ENCODE peak calls at places on chromosomes 4 and X, in four cellular contexts. B, S, O and I are unnamed samples.

GRCh38 chr4:26938516-26938915 is 77.9 kb downstream of the STIM2 start:
- DNase-seq in S (no peak), O (no peak), B (no peak), I (no peak)

GRCh38 chr4:77308843-77309242 is 151.8 kb downstream of the CCNG2 start:
- DNase-seq in S (no peak), O (peak; percentile 10), B (peak; percentile 9), I (no peak)

GRCh38 chr4:98780111-98780549 is 121.7 kb upstream of the TSPAN5 start:
- DNase-seq in B (no peak), O (no peak), S (no peak), I (no peak)

GRCh38 chrX:68989865-68990606 is 161.2 kb downstream of the EFNB1 start:
- DNase-seq in S (peak; percentile 48), O (no peak), B (peak; percentile 12), I (no peak)

GRCh38 chr4:173281420-173282333 is 52.5 kb downstream of the HMGB2 start:
- DNase-seq in B (no peak), O (no peak), S (no peak), I (no peak)

GRCh38 chr4:93199492-93199891 is 629.1 kb upstream of the ATOH1 start:
- DNase-seq in S (no peak), B (peak; percentile 52), O (peak; percentile 45), I (no peak)

GRCh38 chrX:31547416-31547815 is 475.6 kb upstream of the FTHL17 start:
- DNase-seq in B (no peak), S (no peak), O (no peak), I (no peak)

GRCh38 chrX:28946846-28947245 is 359.6 kb downstream of the IL1RAPL1 start:
- DNase-seq in O (no peak), S (no peak), B (no peak), I (no peak)

GRCh38 chrX:150573702-150574101 is 5.3 kb downstream of the MTM1 start:
- DNase-seq in B (no peak), O (no peak), S (no peak), I (no peak)

GRCh38 chr4:186067757-186068385 is 1.1 kb upstream of the TLR3 start:
- DNase-seq in O (peak; percentile 64), B (no peak), S (peak; percentile 55), I (peak; percentile 41)

GRCh38 chrX:48021026-48021900 is 14.5 kb downstream of the SPACA5 start:
- DNase-seq in S (peak; percentile 76), O (no peak), B (peak; percentile 80), I (peak; percentile 80)

GRCh38 chr4:68271851-68272756 is 26.6 kb upstream of the TMPRSS11B start:
- DNase-seq in S (no peak), O (peak; percentile 21), B (peak; percentile 49), I (no peak)

GRCh38 chrX:1316527-1316926 is 20.1 kb upstream of the IL3RA start:
- DNase-seq in B (no peak), S (peak; percentile 75), O (no peak), I (peak; percentile 70)

GRCh38 chr4:137531951-137532868 is at the start of gene PCDH18:
- DNase-seq in B (peak; percentile 92), O (no peak), S (peak; percentile 89), I (peak; percentile 85)

GRCh38 chr4:38860788-38861424 is 4.3 kb upstream of the TLR6 start:
- DNase-seq in S (no peak), B (peak; percentile 53), O (peak; percentile 74), I (peak; percentile 19)

GRCh38 chr4:79872738-79873137 is 200.3 kb downstream of the ANTXR2 start:
- DNase-seq in S (no peak), B (no peak), O (no peak), I (no peak)

GRCh38 chrX:47579537-47579936 is 2.7 kb upstream of the TIMP1 start:
- DNase-seq in O (no peak), S (no peak), B (no peak), I (no peak)

GRCh38 chrX:18994713-18995112 is 10.8 kb upstream of the PHKA2 start:
- DNase-seq in O (no peak), S (no peak), B (no peak), I (no peak)

GRCh38 chr4:38160487-38161207 is 200.4 kb downstream of the PTTG2 start:
- DNase-seq in B (peak; percentile 15), O (peak; percentile 88), S (no peak), I (no peak)

GRCh38 chrX:71911731-71912050 is 1.0 kb downstream of the NHSL2 start:
- DNase-seq in S (no peak), B (no peak), O (no peak), I (no peak)

GRCh38 chr4:41625531-41625930 is 87.6 kb downstream of the LIMCH1 start:
- DNase-seq in S (no peak), B (no peak), O (no peak), I (no peak)

GRCh38 chrX:17373337-17373736 is 1.7 kb upstream of the NHS start:
- DNase-seq in O (no peak), S (no peak), B (no peak), I (peak; percentile 16)

GRCh38 chr4:55876387-55876786 is 22.9 kb downstream of the EXOC1 start:
- DNase-seq in O (no peak), S (no peak), B (no peak), I (no peak)

GRCh38 chr4:81946996-81947395 is 426.8 kb downstream of the HNRNPD start:
- DNase-seq in O (no peak), S (no peak), B (no peak), I (no peak)

GRCh38 chr4:17447675-17448298 is 64.1 kb downstream of the QDPR start:
- DNase-seq in O (peak; percentile 74), B (peak; percentile 65), S (peak; percentile 51), I (no peak)

GRCh38 chr4:184896868-184897715 is 71.3 kb upstream of the ACSL1 start:
- DNase-seq in O (no peak), B (no peak), S (no peak), I (peak; percentile 16)

GRCh38 chr4:27490315-27490714 is 629.7 kb downstream of the STIM2 start:
- DNase-seq in B (no peak), S (no peak), O (no peak), I (no peak)

GRCh38 chrX:149453030-149453429 is 52.1 kb downstream of the IDS start:
- DNase-seq in S (no peak), O (peak; percentile 8), B (no peak), I (no peak)

GRCh38 chr4:142567199-142567598 is 278.9 kb downstream of the INPP4B start:
- DNase-seq in B (peak; percentile 53), O (peak; percentile 51), S (no peak), I (no peak)

GRCh38 chr4:8862334-8862733 is 9.3 kb downstream of the HMX1 start:
- DNase-seq in O (no peak), B (no peak), S (no peak), I (no peak)

GRCh38 chr4:8860892-8861575 is 10.6 kb downstream of the HMX1 start:
- DNase-seq in B (no peak), O (no peak), S (no peak), I (no peak)

GRCh38 chr4:8860096-8860891 is 11.3 kb downstream of the HMX1 start:
- DNase-seq in S (no peak), B (no peak), O (no peak), I (no peak)

GRCh38 chr4:8862800-8863758 is 8.6 kb downstream of the HMX1 start:
- DNase-seq in B (no peak), S (no peak), O (no peak), I (no peak)

GRCh38 chr4:8861576-8862279 is 9.9 kb downstream of the HMX1 start:
- DNase-seq in O (no peak), B (no peak), S (no peak), I (no peak)
- H3K27me3 ChIP-seq in O (no peaks in the 10 kb centered on the region), B (peaks cover 92% of the 10 kb centered on the region), S (peaks cover 97% of the 10 kb centered on the region), I (peaks cover 100% of the 10 kb centered on the region)

DNA sequence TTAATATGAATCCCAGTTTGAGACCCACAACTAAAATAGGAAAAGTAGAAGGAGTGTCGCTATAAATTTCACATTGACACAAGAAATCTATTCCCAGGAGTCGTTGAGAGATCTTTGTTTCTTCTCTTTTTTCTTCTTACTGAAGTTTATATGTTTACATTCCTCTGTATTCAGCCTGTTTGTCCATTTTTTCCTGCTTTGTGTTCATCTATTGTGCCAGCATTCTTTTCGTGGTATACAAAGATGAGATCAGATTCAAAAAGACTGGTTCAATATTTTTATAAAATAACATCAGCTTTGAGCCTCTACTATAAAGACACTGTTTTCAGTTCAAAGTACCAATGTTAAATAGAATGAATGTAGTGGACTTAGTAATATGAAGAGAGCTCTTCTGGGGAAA is 95.4 kb upstream of the MYOZ2 start:
- DNase-seq in B (no peak), S (no peak), O (no peak), I (no peak)
- H3K4me1 ChIP-seq in B (peaks cover 2% of the 10 kb centered on the region), S (peaks cover 20% of the 10 kb centered on the region), O (no peaks in the 10 kb centered on the region), I (peaks cover 93% of the 10 kb centered on the region)

DNA sequence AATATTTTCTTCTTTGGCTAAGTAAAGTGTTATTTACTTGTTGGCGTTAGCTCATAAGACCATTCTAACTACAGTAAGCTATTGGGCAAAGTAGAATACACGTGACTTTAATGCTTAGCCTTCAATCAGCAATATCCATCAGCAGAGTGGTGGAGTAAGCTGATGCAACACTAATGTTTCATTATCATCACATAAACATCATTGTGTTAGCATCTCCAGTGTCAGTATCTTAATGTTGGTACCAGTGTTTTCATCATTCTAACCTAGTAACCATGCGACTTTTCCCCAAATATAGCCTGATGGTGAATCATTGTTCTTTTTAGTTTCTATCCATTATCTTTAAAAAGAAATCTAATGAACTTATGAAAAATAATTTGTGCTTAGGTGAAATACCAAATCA is 48.5 kb downstream of the APOOL start:
- DNase-seq in O (no peak), S (no peak), B (no peak), I (no peak)
- H3K27me3 ChIP-seq in O (no peaks in the 10 kb centered on the region), S (no peaks in the 10 kb centered on the region), B (no peaks in the 10 kb centered on the region), I (no peaks in the 10 kb centered on the region)

GRCh38 chr4:89306486-89307184 is 965 bp downstream of the GPRIN3 start:
- DNase-seq in B (no peak), S (no peak), O (no peak), I (no peak)

GRCh38 chr4:89305712-89306437 is 1.7 kb downstream of the GPRIN3 start:
- DNase-seq in S (no peak), O (no peak), B (no peak), I (no peak)

GRCh38 chr4:89308161-89308500 is 531 bp upstream of the GPRIN3 start:
- DNase-seq in S (no peak), O (no peak), B (no peak), I (no peak)

GRCh38 chr4:89307446-89308160 is at the start of gene GPRIN3:
- DNase-seq in S (peak; percentile 66), O (no peak), B (peak; percentile 55), I (peak; percentile 49)

DNA sequence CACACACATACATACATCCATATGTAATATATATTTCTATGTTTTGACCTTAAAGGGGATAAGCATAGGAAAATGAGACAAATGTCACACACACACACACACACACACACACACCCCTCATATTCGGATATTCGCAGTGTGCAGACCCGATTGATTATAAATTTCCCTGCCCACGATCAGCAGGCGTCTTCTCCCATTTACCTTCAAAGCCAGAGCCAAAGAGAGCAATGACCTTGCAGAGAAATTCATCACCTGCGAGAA is 485 bp downstream of the GPRIN3 start:
- DNase-seq in O (no peak), B (no peak), S (no peak), I (no peak)
- H3K4me1 ChIP-seq in O (no peaks in the 10 kb centered on the region), B (peaks cover 2% of the 10 kb centered on the region), S (peaks cover 15% of the 10 kb centered on the region), I (peaks cover 42% of the 10 kb centered on the region)

GRCh38 chr4:6242271-6243029 is 27.2 kb upstream of the WFS1 start:
- DNase-seq in B (no peak), O (no peak), S (no peak), I (no peak)
- H3K27me3 ChIP-seq in B (no peaks in the 10 kb centered on the region), O (no peaks in the 10 kb centered on the region), S (peaks cover 19% of the 10 kb centered on the region), I (peaks cover 89% of the 10 kb centered on the region)